ENCODE peak calls at places on chromosome 16, in four cellular contexts. R is heart right ventricle, A is lower leg skin, X is AG04450. S is an unnamed sample.

GRCh38 chr16:23369416-23369815 is 67.3 kb downstream of the SCNN1B start:
- DNase-seq in R (no peak), A (no peak), X (no peak), S (no peak)

GRCh38 chr16:49747654-49748053 is 108.3 kb downstream of the ZNF423 start:
- DNase-seq in R (no peak), A (no peak), X (no peak), S (no peak)

GRCh38 chr16:67101683-67102082 is 8.1 kb upstream of the PHAF1 start:
- DNase-seq in R (no peak), A (no peak), X (no peak), S (peak)

GRCh38 chr16:89442990-89443726 is 47.2 kb downstream of the ANKRD11 start:
- DNase-seq in R (peak), A (peak), X (no peak), S (peak)

GRCh38 chr16:46884513-46885293 is 541 bp downstream of the GPT2 start:
- DNase-seq in R (no peak), A (no peak), X (no peak), S (peak)

GRCh38 chr16:66858740-66859396 is 14.7 kb downstream of the CA7 start:
- DNase-seq in R (peak), A (no peak), X (no peak), S (no peak)

GRCh38 chr16:6600167-6600566 is 732.5 kb upstream of the RBFOX1 start:
- DNase-seq in R (no peak), A (no peak), X (no peak), S (no peak)

GRCh38 chr16:29745126-29745852 is 501 bp downstream of the C16orf54 start:
- DNase-seq in R (no peak), A (no peak), X (no peak), S (peak)

GRCh38 chr16:4091638-4092037 is 24.6 kb downstream of the ADCY9 start:
- DNase-seq in R (no peak), A (no peak), X (no peak), S (no peak)

GRCh38 chr16:85995591-85996461 is 96.9 kb downstream of the IRF8 start:
- DNase-seq in R (no peak), A (no peak), X (no peak), S (peak)

GRCh38 chr16:49127103-49127502 is 154.5 kb downstream of the CBLN1 start:
- DNase-seq in R (no peak), A (no peak), X (no peak), S (peak)

GRCh38 chr16:79076039-79076767 is 524.3 kb downstream of the MAF start:
- DNase-seq in R (no peak), A (no peak), X (no peak), S (peak)

GRCh38 chr16:22874394-22874793 is 60.4 kb downstream of the HS3ST2 start:
- DNase-seq in R (no peak), A (no peak), X (no peak), S (no peak)

GRCh38 chr16:66006485-66006884 is 360.0 kb upstream of the CDH5 start:
- DNase-seq in R (no peak), A (no peak), X (no peak), S (no peak)

GRCh38 chr16:4111748-4112696 is 4.2 kb downstream of the ADCY9 start:
- DNase-seq in R (no peak), A (no peak), X (no peak), S (no peak)

GRCh38 chr16:27677300-27677699 is 127.4 kb downstream of the KATNIP start:
- DNase-seq in R (no peak), A (no peak), X (no peak), S (no peak)

GRCh38 chr16:47311738-47312505 is 148.9 kb downstream of the ITFG1 start:
- DNase-seq in R (no peak), A (no peak), X (no peak), S (no peak)

GRCh38 chr16:89619880-89620279 is 6.4 kb downstream of the DPEP1 start:
- DNase-seq in R (no peak), A (no peak), X (no peak), S (no peak)

GRCh38 chr16:59964232-59964924 is 1230.3 kb upstream of the GOT2 start:
- DNase-seq in R (no peak), A (no peak), X (no peak), S (no peak)

GRCh38 chr16:81142864-81143263 is 46.7 kb upstream of the GCSH start:
- DNase-seq in R (no peak), A (no peak), X (no peak), S (no peak)

GRCh38 chr16:85622683-85623082 is 9.6 kb downstream of the GSE1 start:
- DNase-seq in R (no peak), A (no peak), X (no peak), S (no peak)

GRCh38 chr16:24358117-24358516 is 102.0 kb downstream of the CACNG3 start:
- DNase-seq in R (no peak), A (no peak), X (no peak), S (no peak)

GRCh38 chr16:50467943-50468748 is 80.0 kb upstream of the NKD1 start:
- DNase-seq in R (no peak), A (no peak), X (no peak), S (peak)

GRCh38 chr16:11398136-11398535 is 52.9 kb downstream of the RMI2 start:
- DNase-seq in R (no peak), A (no peak), X (no peak), S (no peak)

GRCh38 chr16:65786916-65787315 is 579.6 kb upstream of the CDH5 start:
- DNase-seq in R (no peak), A (peak), X (no peak), S (no peak)

GRCh38 chr16:68401871-68402747 is 46.2 kb downstream of the SMPD3 start:
- DNase-seq in R (no peak), A (no peak), X (no peak), S (peak)

GRCh38 chr16:84303516-84303915 is 8.8 kb downstream of the WFDC1 start:
- DNase-seq in R (no peak), A (no peak), X (no peak), S (no peak)

GRCh38 chr16:85104821-85105391 is 7.4 kb downstream of the CIBAR2 start:
- DNase-seq in R (no peak), A (no peak), X (no peak), S (peak)

GRCh38 chr16:68823401-68823800 is 19.9 kb upstream of the TANGO6 start:
- DNase-seq in R (no peak), A (no peak), X (peak), S (no peak)

GRCh38 chr16:87808108-87808507 is 42.3 kb upstream of the KLHDC4 start:
- DNase-seq in R (no peak), A (no peak), X (no peak), S (no peak)

GRCh38 chr16:87602005-87602790 is at the start of gene JPH3:
- DNase-seq in R (no peak), A (no peak), X (no peak), S (peak)

GRCh38 chr16:8963010-8963824 is 489 bp downstream of the USP7 start:
- DNase-seq in R (no peak), A (no peak), X (no peak), S (no peak)
- TF ChIP-seq CTCF in R (no peak), A (no peak), X (no peak), S (no peak)

DNA sequence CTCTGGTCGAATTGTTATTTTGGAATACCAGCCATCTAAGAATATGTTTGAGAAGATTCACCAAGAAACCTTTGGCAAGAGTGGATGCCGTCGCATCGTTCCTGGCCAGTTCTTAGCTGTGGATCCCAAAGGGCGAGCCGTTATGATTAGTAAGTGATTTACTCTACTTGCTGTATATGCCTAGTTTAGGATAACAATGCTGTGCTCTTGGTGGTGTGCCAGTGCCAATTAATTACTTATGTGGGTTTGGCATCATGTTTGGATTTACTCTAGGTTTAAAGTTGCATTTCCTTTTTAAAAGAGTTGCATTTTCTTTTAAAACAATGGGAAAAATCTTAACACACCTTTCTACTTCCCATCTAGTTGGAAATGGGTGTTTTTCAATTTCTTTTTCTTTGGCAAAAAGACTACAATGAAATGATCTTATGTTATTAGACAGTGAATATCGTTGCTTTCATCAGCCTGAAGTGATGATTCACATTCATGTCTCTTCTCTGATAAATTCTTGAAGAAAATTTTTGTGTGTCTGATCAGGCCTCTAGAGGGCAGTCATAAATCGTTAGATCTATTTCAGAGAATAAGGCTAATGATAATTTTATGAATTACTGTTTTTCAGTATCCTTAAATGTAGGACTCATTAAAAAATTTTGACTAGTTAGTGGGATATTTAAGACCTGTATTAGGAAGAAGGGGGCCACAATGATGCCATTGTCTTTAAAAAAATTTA is 5.6 kb downstream of the SF3B3 start:
- DNase-seq in R (no peak), A (no peak), X (no peak), S (no peak)
- TF ChIP-seq CTCF in R (peak), A (no peak), X (peak), S (peak)

DNA sequence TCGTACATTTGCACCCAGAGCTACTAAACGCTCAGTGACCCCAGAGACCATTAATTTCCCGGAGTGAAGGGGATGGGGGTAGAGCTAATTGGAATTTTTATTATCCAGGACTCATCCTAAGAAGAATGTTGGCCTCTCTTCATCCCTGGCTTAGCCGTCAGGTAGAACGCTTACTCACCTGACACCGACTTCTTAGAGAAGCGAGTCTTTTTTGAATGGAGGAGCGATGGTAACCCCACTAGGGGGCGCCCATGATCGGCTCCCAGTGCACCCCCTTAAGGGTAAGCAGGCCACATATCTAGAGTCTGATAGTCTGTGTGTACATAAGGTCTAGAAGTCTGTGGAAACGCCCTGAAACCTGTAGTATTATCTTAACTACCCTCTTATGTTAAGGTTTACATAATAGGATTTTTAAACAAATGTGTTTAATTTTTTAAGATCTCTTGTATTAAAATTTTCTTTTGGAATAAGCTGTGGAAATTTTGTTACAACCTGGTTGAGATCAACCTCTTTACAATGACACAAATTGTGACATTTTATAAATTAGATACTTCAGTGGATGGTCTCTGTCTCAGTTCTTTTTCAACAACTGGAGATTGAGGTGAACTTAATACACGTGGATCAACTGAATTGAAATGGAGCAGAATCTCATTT is 229.8 kb downstream of the CPPED1 start:
- DNase-seq in R (peak), A (no peak), X (no peak), S (peak)
- TF ChIP-seq CTCF in R (peak), A (no peak), X (peak), S (peak)

DNA sequence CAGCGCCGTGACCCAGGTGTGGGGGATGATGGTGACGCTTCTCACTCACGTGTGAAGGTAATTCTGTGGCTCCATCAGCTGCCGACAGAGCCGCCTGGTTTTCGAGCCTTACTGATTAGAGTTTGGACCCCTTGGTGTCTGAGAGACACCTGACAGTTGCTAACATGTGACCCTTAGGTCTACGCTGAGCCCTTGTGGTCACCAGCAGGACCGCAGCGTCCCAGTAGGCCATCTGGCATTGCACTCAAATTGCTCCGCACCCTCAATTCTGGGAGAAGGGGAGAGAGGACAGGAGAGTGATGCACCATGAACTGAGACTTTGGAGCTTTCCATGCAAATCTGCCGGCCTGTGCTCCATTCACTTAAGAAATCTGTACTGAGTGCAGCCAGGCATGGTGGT is 2.5 kb downstream of the FLYWCH1 start:
- DNase-seq in R (no peak), A (no peak), X (no peak), S (no peak)
- TF ChIP-seq CTCF in R (no peak), A (no peak), X (no peak), S (no peak)

GRCh38 chr16:8937803-8938202 is 25.9 kb downstream of the USP7 start:
- DNase-seq in R (no peak), A (no peak), X (no peak), S (no peak)

GRCh38 chr16:8931864-8932263 is 31.8 kb downstream of the USP7 start:
- DNase-seq in R (peak), A (no peak), X (peak), S (peak)

GRCh38 chr16:8936421-8936820 is 27.3 kb downstream of the USP7 start:
- DNase-seq in R (no peak), A (no peak), X (no peak), S (peak)

GRCh38 chr16:8934601-8935000 is 29.1 kb downstream of the USP7 start:
- DNase-seq in R (no peak), A (no peak), X (no peak), S (no peak)

GRCh38 chr16:8935989-8936388 is 27.7 kb downstream of the USP7 start:
- DNase-seq in R (no peak), A (no peak), X (no peak), S (no peak)
- TF ChIP-seq CTCF in R (no peak), A (no peak), X (no peak), S (no peak)

GRCh38 chr16:643050-643368 is 1.4 kb downstream of the MCRIP2 start:
- DNase-seq in R (no peak), A (no peak), X (no peak), S (no peak)

GRCh38 chr16:640614-641013 is 1.0 kb upstream of the MCRIP2 start:
- DNase-seq in R (no peak), A (no peak), X (no peak), S (no peak)

GRCh38 chr16:641326-642188 is at the start of gene MCRIP2:
- DNase-seq in R (peak), A (peak), X (peak), S (peak)

GRCh38 chr16:644556-644955 is 2.9 kb downstream of the MCRIP2 start:
- DNase-seq in R (no peak), A (no peak), X (no peak), S (no peak)

GRCh38 chr16:642189-643049 is 791 bp downstream of the MCRIP2 start:
- DNase-seq in R (peak), A (no peak), X (no peak), S (peak)
- TF ChIP-seq CTCF in R (no peak), A (no peak), X (no peak), S (no peak)

DNA sequence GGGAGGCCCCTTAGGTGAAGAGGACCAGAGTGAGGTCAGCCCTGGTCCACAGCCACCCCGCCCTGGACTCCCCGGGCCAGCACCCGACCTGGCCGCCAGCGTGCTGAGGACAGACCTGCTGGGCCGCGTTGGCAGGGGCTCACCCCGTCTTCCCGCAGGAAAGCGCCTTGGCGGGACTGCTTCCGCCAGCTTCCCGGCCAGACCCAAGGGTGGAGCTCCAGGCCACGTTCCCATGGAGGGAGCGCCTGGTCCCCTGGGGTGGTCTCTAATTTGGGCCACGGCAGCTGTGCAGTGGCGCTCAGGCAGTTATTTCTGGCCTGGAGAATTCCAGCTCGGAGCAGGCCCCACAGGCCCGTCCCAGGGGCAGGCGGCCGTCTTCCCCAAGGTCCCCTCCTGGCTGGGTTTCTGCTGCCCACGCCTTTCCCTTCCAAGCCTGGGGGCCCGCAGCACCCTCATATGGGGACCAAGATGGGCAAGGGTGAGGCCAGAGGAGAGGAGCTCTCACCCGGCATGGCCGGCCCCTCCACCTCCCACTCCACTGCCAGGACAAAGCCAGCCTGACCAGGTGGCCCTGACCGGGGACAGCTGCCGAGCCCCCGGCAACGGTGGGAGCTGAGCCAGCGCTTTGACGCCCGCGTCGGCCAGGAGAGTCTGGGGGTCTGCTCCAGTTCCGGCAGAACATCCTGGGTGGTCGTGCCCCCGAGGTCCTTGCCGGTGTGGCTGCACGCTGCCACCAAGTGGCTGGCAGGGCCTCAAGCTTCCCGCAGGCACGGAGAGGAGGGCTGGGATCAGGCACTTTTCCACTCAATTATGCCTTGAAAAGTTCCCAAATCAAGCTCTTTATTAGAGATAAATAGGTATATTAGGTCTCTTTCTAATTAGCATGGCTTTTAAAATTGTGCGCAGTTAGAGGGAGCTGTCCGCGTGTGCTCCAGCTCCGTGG is 28.1 kb downstream of the CACNA1H start:
- DNase-seq in R (peak), A (no peak), X (no peak), S (no peak)
- TF ChIP-seq CTCF in R (no peak), A (no peak), X (peak), S (no peak)